ENCODE peak calls at places on chromosome 14, in five cellular contexts. J is D341Med; Y is activated CD4-positive, alpha-beta T cell treated with anti-CD3 and anti-CD28 coated beads for 1 hour; B is activated naive CD8-positive, alpha-beta T cell treated with anti-CD3 and anti-CD28 coated beads, Interleukin-2, amount 50 U/mL, for 16 hours; Z is T-cell. S is an unnamed sample.

GRCh38 chr14:77063581-77064289 is 34.3 kb upstream of the CIPC start:
- DNase-seq in J (no peak), Y (no peak), B (no peak), Z (no peak), S (no peak)

GRCh38 chr14:68824517-68825347 is 31.9 kb upstream of the ZFP36L1 start:
- DNase-seq in J (peak; percentile 82), Y (no peak), B (no peak), Z (no peak), S (no peak)

GRCh38 chr14:51319181-51319597 is 79.1 kb downstream of the TMX1 start:
- DNase-seq in J (peak; percentile 63), Y (no peak), B (no peak), Z (no peak), S (no peak)

GRCh38 chr14:78259831-78260230 is 89.7 kb downstream of the NRXN3 start:
- DNase-seq in J (no peak), Y (no peak), B (no peak), Z (no peak), S (no peak)

GRCh38 chr14:23862513-23862912 is 91.1 kb upstream of the DHRS4 start:
- DNase-seq in J (no peak), Y (no peak), B (no peak), Z (no peak), S (no peak)

GRCh38 chr14:102786758-102787157 is 9.5 kb downstream of the TRAF3 start:
- DNase-seq in J (no peak), Y (no peak), B (no peak), Z (no peak), S (no peak)

GRCh38 chr14:49945448-49946319 is 52.8 kb downstream of the ARF6 start:
- DNase-seq in J (no peak), Y (no peak), B (no peak), Z (no peak), S (no peak)

GRCh38 chr14:90551733-90552464 is 155.1 kb downstream of the CALM1 start:
- DNase-seq in J (no peak), Y (no peak), B (no peak), Z (no peak), S (no peak)

GRCh38 chr14:75315143-75315542 is 36.5 kb downstream of the FOS start:
- DNase-seq in J (no peak), Y (no peak), B (no peak), Z (no peak), S (no peak)

GRCh38 chr14:104592785-104593184 is 11.8 kb downstream of the TMEM179 start:
- DNase-seq in J (no peak), Y (no peak), B (no peak), Z (no peak), S (no peak)

GRCh38 chr14:99268776-99269510 is 3.1 kb downstream of the BCL11B start:
- DNase-seq in J (no peak), Y (no peak), B (no peak), Z (no peak), S (no peak)

GRCh38 chr14:77083082-77083481 is 15.0 kb upstream of the CIPC start:
- DNase-seq in J (no peak), Y (no peak), B (no peak), Z (no peak), S (no peak)

GRCh38 chr14:35369701-35370191 is 34.8 kb downstream of the NFKBIA start:
- DNase-seq in J (no peak), Y (no peak), B (no peak), Z (no peak), S (no peak)

GRCh38 chr14:76329951-76330350 is 46.0 kb upstream of the ESRRB start:
- DNase-seq in J (no peak), Y (no peak), B (no peak), Z (no peak), S (no peak)

GRCh38 chr14:55556929-55557623 is 22.9 kb upstream of the KTN1 start:
- DNase-seq in J (peak; percentile 38), Y (no peak), B (no peak), Z (no peak), S (no peak)

GRCh38 chr14:82060219-82060618 is 526.6 kb upstream of the SEL1L start:
- DNase-seq in J (no peak), Y (no peak), B (no peak), Z (no peak), S (no peak)

GRCh38 chr14:31360919-31361662 is 59.3 kb downstream of the HEATR5A start:
- DNase-seq in J (no peak), Y (no peak), B (no peak), Z (no peak), S (no peak)

GRCh38 chr14:75578786-75579781 is 664 bp downstream of the FLVCR2 start:
- DNase-seq in J (no peak), Y (no peak), B (no peak), Z (no peak), S (no peak)

GRCh38 chr14:79229383-79229875 is 981.9 kb downstream of the DIO2 start:
- DNase-seq in J (no peak), Y (no peak), B (no peak), Z (no peak), S (no peak)

S was measured in T-helper 17 cell.